ENCODE peak calls at places on chromosomes 4 and X, in eight cellular contexts. Y is activated CD4-positive, alpha-beta T cell treated with anti-CD3 and anti-CD28 coated beads for 4 hours; Z is right cardiac atrium; X is stromal cell of bone marrow; D is transverse colon; V is posterior vena cava; M is brain microvascular endothelial cell; J is NCI-H2081. N is an unnamed sample.

GRCh38 chr4:8073206-8073863 is 85.3 kb downstream of the ABLIM2 start:
- DNase-seq in Y (no peak), Z (no peak), X (no peak), D (no peak), V (peak; percentile 72), M (no peak), J (no peak), N (no peak)

GRCh38 chr4:6972911-6973310 is 63.3 kb downstream of the TBC1D14 start:
- DNase-seq in Y (no peak), Z (no peak), X (no peak), D (no peak), V (no peak), M (peak; percentile 6), J (no peak), N (no peak)

GRCh38 chr4:109728385-109728784 is 1.5 kb downstream of the PLA2G12A start:
- DNase-seq in Y (no peak), Z (no peak), X (no peak), D (no peak), V (no peak), M (no peak), J (peak; percentile 8), N (no peak)

GRCh38 chr4:123478859-123479345 is 82.3 kb downstream of the SPRY1 start:
- DNase-seq in Y (no peak), Z (no peak), X (no peak), D (peak; percentile 19), V (no peak), M (peak; percentile 33), J (no peak), N (no peak)

GRCh38 chr4:76447326-76447954 is 12.4 kb downstream of the SHROOM3 start:
- DNase-seq in Y (no peak), Z (no peak), X (peak; percentile 18), D (no peak), V (no peak), M (peak; percentile 35), J (no peak), N (no peak)

GRCh38 chrX:72479324-72480274 is 93.0 kb downstream of the HDAC8 start:
- DNase-seq in Y (no peak), Z (no peak), X (no peak), D (no peak), V (no peak), M (no peak), J (no peak), N (no peak)

GRCh38 chr4:120839974-120840751 is 82.4 kb downstream of the PRDM5 start:
- DNase-seq in Y (no peak), Z (peak; percentile 42), X (no peak), D (no peak), V (peak; percentile 76), M (no peak), J (no peak), N (no peak)

GRCh38 chr4:159400782-159401712 is 298.2 kb downstream of the RAPGEF2 start:
- DNase-seq in Y (no peak), Z (peak; percentile 26), X (no peak), D (no peak), V (no peak), M (peak; percentile 46), J (no peak), N (no peak)

GRCh38 chrX:44873415-44874270 is 655 bp downstream of the KDM6A start:
- DNase-seq in Y (peak; percentile 41), Z (peak; percentile 85), X (no peak), D (peak; percentile 57), V (peak; percentile 92), M (peak; percentile 51), J (peak; percentile 45), N (peak; percentile 62)

GRCh38 chr4:137967480-137968190 is 274.5 kb downstream of the SLC7A11 start:
- DNase-seq in Y (no peak), Z (no peak), X (no peak), D (no peak), V (no peak), M (peak; percentile 11), J (no peak), N (no peak)

GRCh38 chr4:185874516-185875230 is 62.7 kb upstream of the SORBS2 start:
- DNase-seq in Y (no peak), Z (no peak), X (peak; percentile 52), D (no peak), V (no peak), M (peak; percentile 39), J (no peak), N (no peak)

GRCh38 chr4:150855981-150856510 is 159.0 kb downstream of the LRBA start:
- DNase-seq in Y (no peak), Z (no peak), X (no peak), D (no peak), V (no peak), M (no peak), J (no peak), N (no peak)

GRCh38 chrX:130174051-130174704 is 2.4 kb downstream of the RAB33A start:
- DNase-seq in Y (no peak), Z (peak; percentile 81), X (peak; percentile 75), D (no peak), V (peak; percentile 84), M (peak; percentile 50), J (no peak), N (peak; percentile 78)

GRCh38 chr4:123248260-123248659 is 148.3 kb upstream of the SPRY1 start:
- DNase-seq in Y (no peak), Z (no peak), X (peak; percentile 13), D (no peak), V (no peak), M (no peak), J (no peak), N (no peak)

GRCh38 chrX:28550331-28550872 is 36.8 kb upstream of the IL1RAPL1 start:
- DNase-seq in Y (no peak), Z (no peak), X (no peak), D (no peak), V (no peak), M (no peak), J (no peak), N (no peak)

GRCh38 chrX:153190384-153190783 is 11.3 kb downstream of the MAGEA1 start:
- DNase-seq in Y (no peak), Z (no peak), X (no peak), D (no peak), V (no peak), M (no peak), J (no peak), N (no peak)

GRCh38 chr4:75675004-75675531 is 1.9 kb upstream of the G3BP2 start:
- DNase-seq in Y (no peak), Z (no peak), X (no peak), D (no peak), V (no peak), M (no peak), J (no peak), N (no peak)

GRCh38 chrX:41734530-41734929 is 10.5 kb downstream of the GPR82 start:
- DNase-seq in Y (no peak), Z (no peak), X (no peak), D (no peak), V (no peak), M (peak; percentile 22), J (peak; percentile 8), N (peak; percentile 17)